ENCODE peak calls at places on chromosomes 2 and 18, in six cellular contexts. One of them, this sample, is unnamed.
A peak's percentile ranks its signal among the peaks of the same experiment; 100 is the strongest.

GRCh38 chr2:216211141-216211540 is 102.0 kb downstream of the XRCC5 start:
- DNase-seq in uterus: no peak
- DNase-seq in HFF-Myc: no peak
- DNase-seq in endodermal cell: no peak
- DNase-seq in fibroblast of villous mesenchyme: no peak
- DNase-seq in kidney epithelial cell: no peak
- DNase-seq in this sample: no peak

GRCh38 chr18:7789853-7790552 is 222.9 kb downstream of the PTPRM start:
- DNase-seq in uterus: no peak
- DNase-seq in HFF-Myc: no peak
- DNase-seq in endodermal cell: peak; percentile 83
- DNase-seq in fibroblast of villous mesenchyme: peak; percentile 63
- DNase-seq in kidney epithelial cell: no peak
- DNase-seq in this sample: peak; percentile 35

GRCh38 chr2:240567872-240568677 is at the start of gene RNPEPL1:
- DNase-seq in uterus: peak; percentile 42
- DNase-seq in HFF-Myc: no peak
- DNase-seq in endodermal cell: peak; percentile 76
- DNase-seq in fibroblast of villous mesenchyme: no peak
- DNase-seq in kidney epithelial cell: no peak
- DNase-seq in this sample: no peak

GRCh38 chr2:239953418-239954061 is 71.6 kb downstream of the NDUFA10 start:
- DNase-seq in uterus: peak; percentile 63
- DNase-seq in HFF-Myc: no peak
- DNase-seq in endodermal cell: no peak
- DNase-seq in fibroblast of villous mesenchyme: peak; percentile 24
- DNase-seq in kidney epithelial cell: no peak
- DNase-seq in this sample: no peak

GRCh38 chr18:75111673-75112485 is 97.1 kb downstream of the PTGR3 start:
- DNase-seq in uterus: no peak
- DNase-seq in HFF-Myc: no peak
- DNase-seq in endodermal cell: no peak
- DNase-seq in fibroblast of villous mesenchyme: peak; percentile 8
- DNase-seq in kidney epithelial cell: no peak
- DNase-seq in this sample: no peak

GRCh38 chr2:178482437-178482836 is 2.2 kb downstream of the PLEKHA3 start:
- DNase-seq in uterus: no peak
- DNase-seq in HFF-Myc: no peak
- DNase-seq in endodermal cell: no peak
- DNase-seq in fibroblast of villous mesenchyme: no peak
- DNase-seq in kidney epithelial cell: no peak
- DNase-seq in this sample: no peak

GRCh38 chr18:35682282-35682867 is 100.8 kb downstream of the GALNT1 start:
- DNase-seq in uterus: no peak
- DNase-seq in HFF-Myc: no peak
- DNase-seq in endodermal cell: no peak
- DNase-seq in fibroblast of villous mesenchyme: no peak
- DNase-seq in kidney epithelial cell: no peak
- DNase-seq in this sample: no peak

GRCh38 chr2:109663721-109664120 is 49.6 kb downstream of the SOWAHC start:
- DNase-seq in uterus: peak; percentile 50
- DNase-seq in HFF-Myc: peak; percentile 60
- DNase-seq in endodermal cell: no peak
- DNase-seq in fibroblast of villous mesenchyme: peak; percentile 47
- DNase-seq in kidney epithelial cell: no peak
- DNase-seq in this sample: peak; percentile 54

GRCh38 chr2:10811552-10811951 is 1.0 kb downstream of the PDIA6 start:
- DNase-seq in uterus: no peak
- DNase-seq in HFF-Myc: no peak
- DNase-seq in endodermal cell: peak; percentile 64
- DNase-seq in fibroblast of villous mesenchyme: peak; percentile 24
- DNase-seq in kidney epithelial cell: no peak
- DNase-seq in this sample: no peak

GRCh38 chr18:7158201-7158600 is 40.6 kb upstream of the LAMA1 start:
- DNase-seq in uterus: no peak
- DNase-seq in HFF-Myc: no peak
- DNase-seq in endodermal cell: no peak
- DNase-seq in fibroblast of villous mesenchyme: peak; percentile 53
- DNase-seq in kidney epithelial cell: no peak
- DNase-seq in this sample: no peak

GRCh38 chr18:56563568-56563967 is 74.8 kb downstream of the TXNL1 start:
- DNase-seq in uterus: no peak
- DNase-seq in HFF-Myc: no peak
- DNase-seq in endodermal cell: peak; percentile 93
- DNase-seq in fibroblast of villous mesenchyme: no peak
- DNase-seq in kidney epithelial cell: no peak
- DNase-seq in this sample: no peak

GRCh38 chr2:164782323-164782722 is 59.3 kb downstream of the COBLL1 start:
- DNase-seq in uterus: no peak
- DNase-seq in HFF-Myc: no peak
- DNase-seq in endodermal cell: no peak
- DNase-seq in fibroblast of villous mesenchyme: peak; percentile 76
- DNase-seq in kidney epithelial cell: no peak
- DNase-seq in this sample: no peak

GRCh38 chr18:45854036-45854586 is 28.6 kb downstream of the SIGLEC15 start:
- DNase-seq in uterus: no peak
- DNase-seq in HFF-Myc: no peak
- DNase-seq in endodermal cell: no peak
- DNase-seq in fibroblast of villous mesenchyme: no peak
- DNase-seq in kidney epithelial cell: no peak
- DNase-seq in this sample: no peak

GRCh38 chr2:46974659-46975058 is 59.1 kb upstream of the MCFD2 start:
- DNase-seq in uterus: no peak
- DNase-seq in HFF-Myc: no peak
- DNase-seq in endodermal cell: no peak
- DNase-seq in fibroblast of villous mesenchyme: no peak
- DNase-seq in kidney epithelial cell: no peak
- DNase-seq in this sample: no peak

GRCh38 chr2:220499281-220499680 is 871.9 kb downstream of the SLC4A3 start:
- DNase-seq in uterus: no peak
- DNase-seq in HFF-Myc: peak; percentile 36
- DNase-seq in endodermal cell: peak; percentile 52
- DNase-seq in fibroblast of villous mesenchyme: peak; percentile 49
- DNase-seq in kidney epithelial cell: peak; percentile 16
- DNase-seq in this sample: peak; percentile 6

GRCh38 chr2:86396304-86396785 is 44.8 kb upstream of the KDM3A start:
- DNase-seq in uterus: no peak
- DNase-seq in HFF-Myc: no peak
- DNase-seq in endodermal cell: peak; percentile 55
- DNase-seq in fibroblast of villous mesenchyme: peak; percentile 24
- DNase-seq in kidney epithelial cell: no peak
- DNase-seq in this sample: no peak

GRCh38 chr2:219041252-219041651 is at the start of gene CFAP65:
- DNase-seq in uterus: no peak
- DNase-seq in HFF-Myc: no peak
- DNase-seq in endodermal cell: peak; percentile 89
- DNase-seq in fibroblast of villous mesenchyme: peak; percentile 50
- DNase-seq in kidney epithelial cell: no peak
- DNase-seq in this sample: peak; percentile 8

GRCh38 chr2:30029804-30030203 is 108.4 kb upstream of the ALK start:
- DNase-seq in uterus: no peak
- DNase-seq in HFF-Myc: no peak
- DNase-seq in endodermal cell: no peak
- DNase-seq in fibroblast of villous mesenchyme: no peak
- DNase-seq in kidney epithelial cell: no peak
- DNase-seq in this sample: no peak

GRCh38 chr2:16022548-16023240 is 82.3 kb downstream of the MYCN start:
- DNase-seq in uterus: no peak
- DNase-seq in HFF-Myc: no peak
- DNase-seq in endodermal cell: no peak
- DNase-seq in fibroblast of villous mesenchyme: no peak
- DNase-seq in kidney epithelial cell: no peak
- DNase-seq in this sample: no peak

GRCh38 chr18:7417742-7418141 is 149.4 kb upstream of the PTPRM start:
- DNase-seq in uterus: no peak
- DNase-seq in HFF-Myc: no peak
- DNase-seq in endodermal cell: no peak
- DNase-seq in fibroblast of villous mesenchyme: peak; percentile 57
- DNase-seq in kidney epithelial cell: peak; percentile 39
- DNase-seq in this sample: no peak

GRCh38 chr2:106124787-106125549 is 69.1 kb downstream of the UXS1 start:
- DNase-seq in uterus: no peak
- DNase-seq in HFF-Myc: no peak
- DNase-seq in endodermal cell: no peak
- DNase-seq in fibroblast of villous mesenchyme: no peak
- DNase-seq in kidney epithelial cell: no peak
- DNase-seq in this sample: no peak

GRCh38 chr18:9914334-9914583 is 443 bp downstream of the VAPA start:
- DNase-seq in uterus: no peak
- DNase-seq in HFF-Myc: no peak
- DNase-seq in endodermal cell: no peak
- DNase-seq in fibroblast of villous mesenchyme: no peak
- DNase-seq in kidney epithelial cell: no peak
- DNase-seq in this sample: no peak

GRCh38 chr18:11251891-11252270 is 102.5 kb upstream of the PIEZO2 start:
- DNase-seq in uterus: no peak
- DNase-seq in HFF-Myc: no peak
- DNase-seq in endodermal cell: no peak
- DNase-seq in fibroblast of villous mesenchyme: no peak
- DNase-seq in kidney epithelial cell: no peak
- DNase-seq in this sample: no peak

GRCh38 chr2:120398961-120399888 is 53.3 kb downstream of the INHBB start:
- DNase-seq in uterus: no peak
- DNase-seq in HFF-Myc: no peak
- DNase-seq in endodermal cell: peak; percentile 40
- DNase-seq in fibroblast of villous mesenchyme: no peak
- DNase-seq in kidney epithelial cell: peak; percentile 61
- DNase-seq in this sample: no peak

GRCh38 chr2:135585586-135585985 is 54.3 kb downstream of the R3HDM1 start:
- DNase-seq in uterus: no peak
- DNase-seq in HFF-Myc: no peak
- DNase-seq in endodermal cell: no peak
- DNase-seq in fibroblast of villous mesenchyme: peak; percentile 8
- DNase-seq in kidney epithelial cell: no peak
- DNase-seq in this sample: no peak

GRCh38 chr2:8249191-8249590 is 432.7 kb upstream of the ID2 start:
- DNase-seq in uterus: peak; percentile 20
- DNase-seq in HFF-Myc: no peak
- DNase-seq in endodermal cell: no peak
- DNase-seq in fibroblast of villous mesenchyme: no peak
- DNase-seq in kidney epithelial cell: no peak
- DNase-seq in this sample: no peak

GRCh38 chr2:66575625-66576371 is 140.9 kb downstream of the MEIS1 start:
- DNase-seq in uterus: peak; percentile 81
- DNase-seq in HFF-Myc: no peak
- DNase-seq in endodermal cell: peak; percentile 80
- DNase-seq in fibroblast of villous mesenchyme: peak; percentile 69
- DNase-seq in kidney epithelial cell: no peak
- DNase-seq in this sample: no peak

GRCh38 chr2:85862426-85862825 is 26.4 kb downstream of the ST3GAL5 start:
- DNase-seq in uterus: no peak
- DNase-seq in HFF-Myc: no peak
- DNase-seq in endodermal cell: no peak
- DNase-seq in fibroblast of villous mesenchyme: no peak
- DNase-seq in kidney epithelial cell: no peak
- DNase-seq in this sample: peak; percentile 53

GRCh38 chr2:126886201-126886905 is 12.3 kb upstream of the TEX51 start:
- DNase-seq in uterus: peak; percentile 81
- DNase-seq in HFF-Myc: peak; percentile 2
- DNase-seq in endodermal cell: peak; percentile 96
- DNase-seq in fibroblast of villous mesenchyme: peak; percentile 46
- DNase-seq in kidney epithelial cell: no peak
- DNase-seq in this sample: no peak

GRCh38 chr2:182924311-182924710 is 57.9 kb upstream of the FRZB start:
- DNase-seq in uterus: no peak
- DNase-seq in HFF-Myc: no peak
- DNase-seq in endodermal cell: no peak
- DNase-seq in fibroblast of villous mesenchyme: peak; percentile 51
- DNase-seq in kidney epithelial cell: no peak
- DNase-seq in this sample: no peak

GRCh38 chr2:109125595-109126500 is 3.2 kb upstream of the SH3RF3 start:
- DNase-seq in uterus: no peak
- DNase-seq in HFF-Myc: peak; percentile 83
- DNase-seq in endodermal cell: no peak
- DNase-seq in fibroblast of villous mesenchyme: peak; percentile 88
- DNase-seq in kidney epithelial cell: peak; percentile 85
- DNase-seq in this sample: peak; percentile 97

GRCh38 chr2:75647771-75648170 is 1.2 kb downstream of the MRPL19 start:
- DNase-seq in uterus: no peak
- DNase-seq in HFF-Myc: no peak
- DNase-seq in endodermal cell: no peak
- DNase-seq in fibroblast of villous mesenchyme: no peak
- DNase-seq in kidney epithelial cell: no peak
- DNase-seq in this sample: no peak

DNA sequence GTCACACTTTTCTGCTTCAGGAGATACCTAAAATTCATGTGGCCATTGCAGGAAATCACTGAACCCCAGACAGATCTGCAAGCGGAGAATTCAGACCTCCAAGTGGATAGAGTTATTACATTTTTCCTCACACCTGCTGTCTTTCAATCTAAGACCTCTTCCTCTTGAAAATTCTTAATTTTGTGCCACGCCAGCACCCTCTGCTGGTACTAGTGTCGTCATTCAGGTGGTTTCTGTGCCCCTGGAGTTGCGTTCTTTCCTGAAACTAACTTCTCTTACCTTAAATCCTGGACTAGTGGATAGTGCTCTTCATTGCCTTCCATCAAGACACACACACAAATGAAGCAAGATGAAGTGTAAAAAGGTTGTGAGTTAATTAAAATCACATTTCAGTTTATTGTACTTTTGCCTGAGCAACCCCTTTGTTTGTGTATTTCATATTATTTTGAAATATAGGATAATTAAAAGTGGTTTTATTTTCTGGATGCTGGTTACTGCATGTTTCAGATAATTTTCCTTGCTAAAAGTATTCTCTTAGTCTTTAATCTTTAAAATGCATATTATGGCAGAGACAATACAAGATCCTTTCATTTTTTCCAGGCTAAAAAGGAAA is 1.6 kb upstream of the DNER start:
- DNase-seq in uterus: no peak
- DNase-seq in HFF-Myc: no peak
- DNase-seq in endodermal cell: peak; percentile 79
- DNase-seq in fibroblast of villous mesenchyme: no peak
- DNase-seq in kidney epithelial cell: peak; percentile 9
- DNase-seq in this sample: no peak
- TF ChIP-seq CTCF in uterus: no peak
- TF ChIP-seq CTCF in HFF-Myc: peak; percentile 57
- TF ChIP-seq CTCF in endodermal cell: peak; percentile 76
- TF ChIP-seq CTCF in fibroblast of villous mesenchyme: peak; percentile 37
- TF ChIP-seq CTCF in kidney epithelial cell: peak; percentile 62
- TF ChIP-seq CTCF in this sample: peak; percentile 54

GRCh38 chr2:18410543-18410942 is 149.9 kb downstream of the RDH14 start:
- DNase-seq in uterus: no peak
- DNase-seq in HFF-Myc: no peak
- DNase-seq in endodermal cell: no peak
- DNase-seq in fibroblast of villous mesenchyme: no peak
- DNase-seq in kidney epithelial cell: no peak
- DNase-seq in this sample: no peak
- H3K4me3 ChIP-seq in uterus: no peak overlapping the region
- H3K4me3 ChIP-seq in HFF-Myc: no peak overlapping the region
- H3K4me3 ChIP-seq in endodermal cell: no peak overlapping the region
- H3K4me3 ChIP-seq in fibroblast of villous mesenchyme: no peak overlapping the region
- H3K4me3 ChIP-seq in kidney epithelial cell: no peak overlapping the region
- H3K4me3 ChIP-seq in this sample: no peak overlapping the region

GRCh38 chr2:79223539-79223938 is 64.0 kb upstream of the REG3A start:
- DNase-seq in uterus: no peak
- DNase-seq in HFF-Myc: no peak
- DNase-seq in endodermal cell: no peak
- DNase-seq in fibroblast of villous mesenchyme: no peak
- DNase-seq in kidney epithelial cell: no peak
- DNase-seq in this sample: no peak
- TF ChIP-seq CTCF in uterus: no peak
- TF ChIP-seq CTCF in HFF-Myc: no peak
- TF ChIP-seq CTCF in endodermal cell: peak; percentile 32
- TF ChIP-seq CTCF in fibroblast of villous mesenchyme: no peak
- TF ChIP-seq CTCF in kidney epithelial cell: peak; percentile 7
- TF ChIP-seq CTCF in this sample: no peak

GRCh38 chr18:39453882-39454281 is 1888.3 kb upstream of the CELF4 start:
- DNase-seq in uterus: no peak
- DNase-seq in HFF-Myc: no peak
- DNase-seq in endodermal cell: peak; percentile 42
- DNase-seq in fibroblast of villous mesenchyme: peak; percentile 66
- DNase-seq in kidney epithelial cell: no peak
- DNase-seq in this sample: peak; percentile 74
- H3K4me3 ChIP-seq in uterus: no peak overlapping the region
- H3K4me3 ChIP-seq in HFF-Myc: no peak overlapping the region
- H3K4me3 ChIP-seq in endodermal cell: no peak overlapping the region
- H3K4me3 ChIP-seq in fibroblast of villous mesenchyme: peak overlapping the region; percentile 9
- H3K4me3 ChIP-seq in kidney epithelial cell: no peak overlapping the region
- H3K4me3 ChIP-seq in this sample: peak overlapping the region; percentile 16

This sample was measured in astrocyte of the cerebellum.